ENCODE peak calls at places on chromosomes 12 and 14, in eight cellular contexts. T is stimulated activated effector memory CD8-positive, alpha-beta T cell treated with anti-CD3 and anti-CD28 coated beads, Interleukin-12 subunit alpha, Interleukin-12 subunit beta, amount 100 ng/mL, for 72 hours; V is foreskin fibroblast; M is AG09319; U is stimulated activated CD4-positive, alpha-beta T cell treated with anti-CD3 and anti-CD28 coated beads, Interleukin-12 subunit alpha, Interleukin-12 subunit beta, amount 100 ng/mL, for 4 hours; C is NCI-H774; F is activated CD4-positive, alpha-beta T cell treated with anti-CD3 and anti-CD28 coated beads, Interleukin-2, amount 50 U/mL, for 48 hours; H is HT-29. E is an unnamed sample.

GRCh38 chr14:71698027-71698426 is 234.2 kb upstream of the RGS6 start:
- DNase-seq in T (no peak), V (no peak), M (no peak), U (no peak), C (no peak), F (no peak), H (no peak), E (no peak)

GRCh38 chr14:25150401-25150800 is 100.5 kb upstream of the STXBP6 start:
- DNase-seq in T (no peak), V (peak; percentile 83), M (no peak), U (no peak), C (no peak), F (no peak), H (no peak), E (no peak)

GRCh38 chr14:68397371-68397779 is 395.5 kb downstream of the ZFP36L1 start:
- DNase-seq in T (no peak), V (no peak), M (no peak), U (no peak), C (no peak), F (no peak), H (no peak), E (no peak)

GRCh38 chr14:90513151-90514014 is 116.6 kb downstream of the CALM1 start:
- DNase-seq in T (no peak), V (no peak), M (no peak), U (no peak), C (peak; percentile 96), F (no peak), H (peak; percentile 94), E (no peak)

GRCh38 chr14:30971586-30971985 is 53.9 kb upstream of the AP4S1 start:
- DNase-seq in T (no peak), V (no peak), M (no peak), U (no peak), C (no peak), F (no peak), H (peak; percentile 59), E (no peak)

GRCh38 chr12:133174901-133175300 is 6.4 kb upstream of the ZNF268 start:
- DNase-seq in T (no peak), V (no peak), M (no peak), U (no peak), C (no peak), F (no peak), H (no peak), E (no peak)

GRCh38 chr14:54864526-54864925 is 38.1 kb downstream of the GCH1 start:
- DNase-seq in T (no peak), V (no peak), M (no peak), U (no peak), C (no peak), F (no peak), H (no peak), E (no peak)

GRCh38 chr12:47317182-47317915 is 237.6 kb upstream of the AMIGO2 start:
- DNase-seq in T (no peak), V (peak; percentile 10), M (no peak), U (no peak), C (peak; percentile 59), F (no peak), H (no peak), E (no peak)

GRCh38 chr14:104722938-104723650 is 935 bp upstream of the ADSS1 start:
- DNase-seq in T (no peak), V (no peak), M (no peak), U (no peak), C (no peak), F (no peak), H (peak; percentile 28), E (no peak)

GRCh38 chr14:102528441-102529170 is 19.0 kb upstream of the ANKRD9 start:
- DNase-seq in T (no peak), V (no peak), M (no peak), U (no peak), C (no peak), F (no peak), H (no peak), E (no peak)

GRCh38 chr12:129662184-129662583 is 241.6 kb downstream of the TMEM132D start:
- DNase-seq in T (no peak), V (no peak), M (no peak), U (no peak), C (no peak), F (no peak), H (no peak), E (no peak)

GRCh38 chr14:73789996-73790581 is 61.5 kb upstream of the PTGR2 start:
- DNase-seq in T (no peak), V (peak; percentile 95), M (peak; percentile 81), U (no peak), C (no peak), F (no peak), H (no peak), E (peak; percentile 69)

GRCh38 chr12:58897969-58898368 is 22.3 kb downstream of the LRIG3 start:
- DNase-seq in T (no peak), V (no peak), M (no peak), U (no peak), C (no peak), F (no peak), H (no peak), E (no peak)

GRCh38 chr12:54232790-54233189 is 44.0 kb upstream of the SMUG1 start:
- DNase-seq in T (no peak), V (peak; percentile 58), M (no peak), U (no peak), C (no peak), F (no peak), H (peak; percentile 10), E (no peak)

GRCh38 chr12:59650594-59651229 is 54.9 kb downstream of the SLC16A7 start:
- DNase-seq in T (no peak), V (peak; percentile 24), M (no peak), U (no peak), C (no peak), F (no peak), H (peak; percentile 31), E (no peak)

E was measured in brain pericyte.